ENCODE peak calls at places on chromosomes 2 and 18, in seven cellular contexts. One of them, this sample, is unnamed.

GRCh38 chr2:65638438-65638837 is 206.0 kb upstream of the SPRED2 start:
- DNase-seq in activated naive CD4-positive, alpha-beta T cell treated with anti-CD3 and anti-CD28 coated beads for 36 hours: no peak
- DNase-seq in effector memory CD4-positive, alpha-beta T cell: no peak
- DNase-seq in IMR-90: no peak
- DNase-seq in fibroblast of gingiva: no peak
- DNase-seq in activated CD4-positive, alpha-beta T cell treated with anti-CD3 and anti-CD28 coated beads, Interleukin-2, amount 50 U/mL, for 1 hour: no peak
- DNase-seq in HTR-8/SVneo: no peak
- DNase-seq in this sample: no peak

GRCh38 chr2:230552181-230552580 is 136.2 kb downstream of the SP100 start:
- DNase-seq in activated naive CD4-positive, alpha-beta T cell treated with anti-CD3 and anti-CD28 coated beads for 36 hours: no peak
- DNase-seq in effector memory CD4-positive, alpha-beta T cell: no peak
- DNase-seq in IMR-90: no peak
- DNase-seq in fibroblast of gingiva: no peak
- DNase-seq in activated CD4-positive, alpha-beta T cell treated with anti-CD3 and anti-CD28 coated beads, Interleukin-2, amount 50 U/mL, for 1 hour: no peak
- DNase-seq in HTR-8/SVneo: no peak
- DNase-seq in this sample: no peak

GRCh38 chr2:12151716-12152115 is 405.3 kb downstream of the LPIN1 start:
- DNase-seq in activated naive CD4-positive, alpha-beta T cell treated with anti-CD3 and anti-CD28 coated beads for 36 hours: no peak
- DNase-seq in effector memory CD4-positive, alpha-beta T cell: no peak
- DNase-seq in IMR-90: no peak
- DNase-seq in fibroblast of gingiva: no peak
- DNase-seq in activated CD4-positive, alpha-beta T cell treated with anti-CD3 and anti-CD28 coated beads, Interleukin-2, amount 50 U/mL, for 1 hour: no peak
- DNase-seq in HTR-8/SVneo: no peak
- DNase-seq in this sample: no peak

GRCh38 chr18:44537521-44537920 is 143.2 kb upstream of the SETBP1 start:
- DNase-seq in activated naive CD4-positive, alpha-beta T cell treated with anti-CD3 and anti-CD28 coated beads for 36 hours: no peak
- DNase-seq in effector memory CD4-positive, alpha-beta T cell: no peak
- DNase-seq in IMR-90: peak; percentile 20
- DNase-seq in fibroblast of gingiva: peak; percentile 95
- DNase-seq in activated CD4-positive, alpha-beta T cell treated with anti-CD3 and anti-CD28 coated beads, Interleukin-2, amount 50 U/mL, for 1 hour: no peak
- DNase-seq in HTR-8/SVneo: peak; percentile 5
- DNase-seq in this sample: no peak

GRCh38 chr2:65019675-65020195 is 30.5 kb downstream of the SLC1A4 start:
- DNase-seq in activated naive CD4-positive, alpha-beta T cell treated with anti-CD3 and anti-CD28 coated beads for 36 hours: no peak
- DNase-seq in effector memory CD4-positive, alpha-beta T cell: no peak
- DNase-seq in IMR-90: no peak
- DNase-seq in fibroblast of gingiva: no peak
- DNase-seq in activated CD4-positive, alpha-beta T cell treated with anti-CD3 and anti-CD28 coated beads, Interleukin-2, amount 50 U/mL, for 1 hour: no peak
- DNase-seq in HTR-8/SVneo: no peak
- DNase-seq in this sample: no peak

GRCh38 chr2:122519366-122519765 is 763.9 kb downstream of the TSN start:
- DNase-seq in activated naive CD4-positive, alpha-beta T cell treated with anti-CD3 and anti-CD28 coated beads for 36 hours: no peak
- DNase-seq in effector memory CD4-positive, alpha-beta T cell: no peak
- DNase-seq in IMR-90: no peak
- DNase-seq in fibroblast of gingiva: no peak
- DNase-seq in activated CD4-positive, alpha-beta T cell treated with anti-CD3 and anti-CD28 coated beads, Interleukin-2, amount 50 U/mL, for 1 hour: no peak
- DNase-seq in HTR-8/SVneo: no peak
- DNase-seq in this sample: no peak

GRCh38 chr2:197135806-197136205 is 174.8 kb downstream of the ANKRD44 start:
- DNase-seq in activated naive CD4-positive, alpha-beta T cell treated with anti-CD3 and anti-CD28 coated beads for 36 hours: no peak
- DNase-seq in effector memory CD4-positive, alpha-beta T cell: no peak
- DNase-seq in IMR-90: no peak
- DNase-seq in fibroblast of gingiva: no peak
- DNase-seq in activated CD4-positive, alpha-beta T cell treated with anti-CD3 and anti-CD28 coated beads, Interleukin-2, amount 50 U/mL, for 1 hour: no peak
- DNase-seq in HTR-8/SVneo: no peak
- DNase-seq in this sample: no peak

GRCh38 chr18:73006331-73006730 is 138.5 kb upstream of the NETO1 start:
- DNase-seq in activated naive CD4-positive, alpha-beta T cell treated with anti-CD3 and anti-CD28 coated beads for 36 hours: no peak
- DNase-seq in effector memory CD4-positive, alpha-beta T cell: no peak
- DNase-seq in IMR-90: no peak
- DNase-seq in fibroblast of gingiva: no peak
- DNase-seq in activated CD4-positive, alpha-beta T cell treated with anti-CD3 and anti-CD28 coated beads, Interleukin-2, amount 50 U/mL, for 1 hour: no peak
- DNase-seq in HTR-8/SVneo: no peak
- DNase-seq in this sample: no peak

GRCh38 chr2:25420820-25421237 is 79.1 kb upstream of the DNMT3A start:
- DNase-seq in activated naive CD4-positive, alpha-beta T cell treated with anti-CD3 and anti-CD28 coated beads for 36 hours: no peak
- DNase-seq in effector memory CD4-positive, alpha-beta T cell: no peak
- DNase-seq in IMR-90: no peak
- DNase-seq in fibroblast of gingiva: no peak
- DNase-seq in activated CD4-positive, alpha-beta T cell treated with anti-CD3 and anti-CD28 coated beads, Interleukin-2, amount 50 U/mL, for 1 hour: no peak
- DNase-seq in HTR-8/SVneo: no peak
- DNase-seq in this sample: peak; percentile 67

GRCh38 chr18:77127769-77128671 is 4.6 kb downstream of the MBP start:
- DNase-seq in activated naive CD4-positive, alpha-beta T cell treated with anti-CD3 and anti-CD28 coated beads for 36 hours: peak; percentile 55
- DNase-seq in effector memory CD4-positive, alpha-beta T cell: no peak
- DNase-seq in IMR-90: peak; percentile 89
- DNase-seq in fibroblast of gingiva: peak; percentile 92
- DNase-seq in activated CD4-positive, alpha-beta T cell treated with anti-CD3 and anti-CD28 coated beads, Interleukin-2, amount 50 U/mL, for 1 hour: peak; percentile 40
- DNase-seq in HTR-8/SVneo: no peak
- DNase-seq in this sample: peak; percentile 71

GRCh38 chr2:112335600-112335999 is 60.2 kb downstream of the ZC3H6 start:
- DNase-seq in activated naive CD4-positive, alpha-beta T cell treated with anti-CD3 and anti-CD28 coated beads for 36 hours: no peak
- DNase-seq in effector memory CD4-positive, alpha-beta T cell: no peak
- DNase-seq in IMR-90: no peak
- DNase-seq in fibroblast of gingiva: no peak
- DNase-seq in activated CD4-positive, alpha-beta T cell treated with anti-CD3 and anti-CD28 coated beads, Interleukin-2, amount 50 U/mL, for 1 hour: no peak
- DNase-seq in HTR-8/SVneo: no peak
- DNase-seq in this sample: no peak

GRCh38 chr2:239714116-239714515 is 311.0 kb downstream of the NDUFA10 start:
- DNase-seq in activated naive CD4-positive, alpha-beta T cell treated with anti-CD3 and anti-CD28 coated beads for 36 hours: no peak
- DNase-seq in effector memory CD4-positive, alpha-beta T cell: no peak
- DNase-seq in IMR-90: no peak
- DNase-seq in fibroblast of gingiva: no peak
- DNase-seq in activated CD4-positive, alpha-beta T cell treated with anti-CD3 and anti-CD28 coated beads, Interleukin-2, amount 50 U/mL, for 1 hour: no peak
- DNase-seq in HTR-8/SVneo: no peak
- DNase-seq in this sample: no peak

GRCh38 chr2:45406626-45407025 is 204.4 kb downstream of the SRBD1 start:
- DNase-seq in activated naive CD4-positive, alpha-beta T cell treated with anti-CD3 and anti-CD28 coated beads for 36 hours: no peak
- DNase-seq in effector memory CD4-positive, alpha-beta T cell: no peak
- DNase-seq in IMR-90: peak; percentile 34
- DNase-seq in fibroblast of gingiva: peak; percentile 47
- DNase-seq in activated CD4-positive, alpha-beta T cell treated with anti-CD3 and anti-CD28 coated beads, Interleukin-2, amount 50 U/mL, for 1 hour: no peak
- DNase-seq in HTR-8/SVneo: no peak
- DNase-seq in this sample: no peak

GRCh38 chr2:55109219-55109891 is 59.1 kb upstream of the RTN4 start:
- DNase-seq in activated naive CD4-positive, alpha-beta T cell treated with anti-CD3 and anti-CD28 coated beads for 36 hours: no peak
- DNase-seq in effector memory CD4-positive, alpha-beta T cell: no peak
- DNase-seq in IMR-90: peak; percentile 92
- DNase-seq in fibroblast of gingiva: peak; percentile 70
- DNase-seq in activated CD4-positive, alpha-beta T cell treated with anti-CD3 and anti-CD28 coated beads, Interleukin-2, amount 50 U/mL, for 1 hour: no peak
- DNase-seq in HTR-8/SVneo: no peak
- DNase-seq in this sample: no peak